ENCODE peak calls at places on chromosomes 4 and X, in six cellular contexts. One of them, this sample, is unnamed.

GRCh38 chrX:109783712-109784109 is 50.7 kb upstream of the ACSL4 start:
- DNase-seq in transverse colon: no peak
- DNase-seq in PC-3: no peak
- DNase-seq in fibroblast of mammary gland: no peak
- DNase-seq in fibroblast of pulmonary artery: peak
- DNase-seq in fibroblast of lung: no peak
- DNase-seq in this sample: peak

GRCh38 chr4:8333726-8334460 is 64.3 kb downstream of the HTRA3 start:
- DNase-seq in fibroblast of pulmonary artery: no peak
- DNase-seq in fibroblast of mammary gland: no peak
- DNase-seq in fibroblast of lung: no peak
- DNase-seq in transverse colon: no peak
- DNase-seq in PC-3: no peak
- DNase-seq in this sample: no peak

GRCh38 chrX:129523076-129524055 is at the start of gene SMARCA1:
- DNase-seq in fibroblast of pulmonary artery: peak
- DNase-seq in transverse colon: peak
- DNase-seq in fibroblast of mammary gland: peak
- DNase-seq in PC-3: peak
- DNase-seq in fibroblast of lung: peak
- DNase-seq in this sample: peak

GRCh38 chrX:19373034-19373891 is 29.5 kb downstream of the PDHA1 start:
- DNase-seq in fibroblast of pulmonary artery: no peak
- DNase-seq in fibroblast of lung: no peak
- DNase-seq in fibroblast of mammary gland: no peak
- DNase-seq in transverse colon: no peak
- DNase-seq in PC-3: no peak
- DNase-seq in this sample: no peak

GRCh38 chr4:156558365-156559025 is 413.1 kb downstream of the PDGFC start:
- DNase-seq in PC-3: no peak
- DNase-seq in fibroblast of mammary gland: no peak
- DNase-seq in fibroblast of pulmonary artery: no peak
- DNase-seq in transverse colon: no peak
- DNase-seq in fibroblast of lung: peak
- DNase-seq in this sample: peak

GRCh38 chrX:42695800-42696358 is 82.1 kb downstream of the PPP1R2C start:
- DNase-seq in transverse colon: no peak
- DNase-seq in fibroblast of mammary gland: no peak
- DNase-seq in PC-3: no peak
- DNase-seq in fibroblast of lung: no peak
- DNase-seq in fibroblast of pulmonary artery: no peak
- DNase-seq in this sample: no peak

GRCh38 chr4:107379054-107379869 is 340.8 kb downstream of the PAPSS1 start:
- DNase-seq in fibroblast of mammary gland: peak
- DNase-seq in fibroblast of lung: peak
- DNase-seq in fibroblast of pulmonary artery: peak
- DNase-seq in transverse colon: no peak
- DNase-seq in PC-3: peak
- DNase-seq in this sample: peak

GRCh38 chrX:139720979-139721378 is 13.0 kb upstream of the MCF2 start:
- DNase-seq in fibroblast of mammary gland: no peak
- DNase-seq in fibroblast of lung: no peak
- DNase-seq in PC-3: no peak
- DNase-seq in fibroblast of pulmonary artery: no peak
- DNase-seq in transverse colon: no peak
- DNase-seq in this sample: no peak

GRCh38 chr4:106587558-106587957 is 219.0 kb upstream of the GIMD1 start:
- DNase-seq in fibroblast of lung: peak
- DNase-seq in transverse colon: no peak
- DNase-seq in PC-3: peak
- DNase-seq in fibroblast of mammary gland: peak
- DNase-seq in fibroblast of pulmonary artery: peak
- DNase-seq in this sample: peak

GRCh38 chrX:119502727-119503483 is 34.7 kb downstream of the SLC25A5 start:
- DNase-seq in fibroblast of pulmonary artery: peak
- DNase-seq in fibroblast of mammary gland: peak
- DNase-seq in transverse colon: peak
- DNase-seq in fibroblast of lung: peak
- DNase-seq in PC-3: peak
- DNase-seq in this sample: peak

GRCh38 chrX:72052415-72053090 is 79.2 kb downstream of the RTL5 start:
- DNase-seq in transverse colon: no peak
- DNase-seq in fibroblast of pulmonary artery: peak
- DNase-seq in PC-3: no peak
- DNase-seq in fibroblast of mammary gland: peak
- DNase-seq in fibroblast of lung: peak
- DNase-seq in this sample: peak

GRCh38 chrX:128518508-128518907 is 466.3 kb upstream of the ACTRT1 start:
- DNase-seq in fibroblast of pulmonary artery: peak
- DNase-seq in fibroblast of mammary gland: peak
- DNase-seq in PC-3: peak
- DNase-seq in fibroblast of lung: no peak
- DNase-seq in transverse colon: no peak
- DNase-seq in this sample: peak

GRCh38 chr4:103095080-103095479 is 4.6 kb downstream of the BDH2 start:
- DNase-seq in fibroblast of lung: no peak
- DNase-seq in transverse colon: no peak
- DNase-seq in PC-3: no peak
- DNase-seq in fibroblast of mammary gland: no peak
- DNase-seq in fibroblast of pulmonary artery: no peak
- DNase-seq in this sample: no peak

GRCh38 chr4:168832746-168833575 is 177.1 kb downstream of the CBR4 start:
- DNase-seq in transverse colon: peak
- DNase-seq in fibroblast of mammary gland: peak
- DNase-seq in fibroblast of pulmonary artery: peak
- DNase-seq in fibroblast of lung: peak
- DNase-seq in PC-3: no peak
- DNase-seq in this sample: no peak

GRCh38 chr4:168831585-168831918 is 178.5 kb downstream of the CBR4 start:
- DNase-seq in PC-3: no peak
- DNase-seq in fibroblast of mammary gland: no peak
- DNase-seq in fibroblast of lung: no peak
- DNase-seq in fibroblast of pulmonary artery: no peak
- DNase-seq in transverse colon: no peak
- DNase-seq in this sample: no peak

GRCh38 chr4:168830777-168831512 is 179.1 kb downstream of the CBR4 start:
- DNase-seq in fibroblast of lung: peak
- DNase-seq in transverse colon: no peak
- DNase-seq in PC-3: peak
- DNase-seq in fibroblast of pulmonary artery: no peak
- DNase-seq in fibroblast of mammary gland: no peak
- DNase-seq in this sample: peak

GRCh38 chr4:168835880-168836454 is 174.1 kb downstream of the CBR4 start:
- DNase-seq in fibroblast of lung: no peak
- DNase-seq in fibroblast of mammary gland: no peak
- DNase-seq in fibroblast of pulmonary artery: no peak
- DNase-seq in transverse colon: no peak
- DNase-seq in PC-3: no peak
- DNase-seq in this sample: no peak

GRCh38 chr4:168831919-168832745 is 177.9 kb downstream of the CBR4 start:
- DNase-seq in PC-3: peak
- DNase-seq in fibroblast of mammary gland: peak
- DNase-seq in fibroblast of pulmonary artery: peak
- DNase-seq in fibroblast of lung: peak
- DNase-seq in transverse colon: peak
- DNase-seq in this sample: peak
- H3K4me3 ChIP-seq in PC-3: peak
- H3K4me3 ChIP-seq in fibroblast of mammary gland: peak
- H3K4me3 ChIP-seq in fibroblast of pulmonary artery: peak
- H3K4me3 ChIP-seq in fibroblast of lung: peak
- H3K4me3 ChIP-seq in transverse colon: peak
- H3K4me3 ChIP-seq in this sample: peak

DNA sequence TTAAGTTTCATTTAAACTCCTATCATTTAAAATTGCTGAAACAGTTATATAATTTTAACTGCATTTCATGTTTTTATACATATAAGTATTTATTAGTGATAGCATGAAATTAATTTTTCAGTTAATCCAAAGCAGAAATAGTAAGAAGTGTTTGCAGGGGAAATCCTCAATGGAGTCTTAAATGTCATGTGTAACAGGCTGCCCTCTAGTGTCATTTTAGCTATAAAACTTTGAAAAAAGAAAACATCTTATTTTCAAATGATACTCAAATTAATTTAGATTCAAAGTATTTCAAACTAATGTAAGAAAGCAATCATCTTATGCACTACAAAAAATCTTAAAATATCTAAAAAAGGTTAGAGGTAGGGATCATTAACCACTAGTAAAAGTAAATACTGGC is 27.1 kb downstream of the TAPT1 start:
- DNase-seq in transverse colon: no peak
- DNase-seq in fibroblast of lung: peak
- DNase-seq in PC-3: peak
- DNase-seq in fibroblast of pulmonary artery: peak
- DNase-seq in fibroblast of mammary gland: peak
- DNase-seq in this sample: peak
- TF ChIP-seq CTCF in transverse colon: no peak
- TF ChIP-seq CTCF in fibroblast of lung: peak
- TF ChIP-seq CTCF in PC-3: peak
- TF ChIP-seq CTCF in fibroblast of pulmonary artery: peak
- TF ChIP-seq CTCF in fibroblast of mammary gland: peak
- TF ChIP-seq CTCF in this sample: no peak

GRCh38 chr4:54281060-54281781 is 52.1 kb downstream of the PDGFRA start:
- DNase-seq in PC-3: peak
- DNase-seq in fibroblast of mammary gland: peak
- DNase-seq in fibroblast of lung: peak
- DNase-seq in transverse colon: peak
- DNase-seq in fibroblast of pulmonary artery: peak
- DNase-seq in this sample: peak

GRCh38 chr4:54276633-54277426 is 47.7 kb downstream of the PDGFRA start:
- DNase-seq in fibroblast of pulmonary artery: no peak
- DNase-seq in PC-3: no peak
- DNase-seq in transverse colon: no peak
- DNase-seq in fibroblast of lung: peak
- DNase-seq in fibroblast of mammary gland: no peak
- DNase-seq in this sample: no peak

GRCh38 chr4:54274786-54275503 is 45.9 kb downstream of the PDGFRA start:
- DNase-seq in PC-3: no peak
- DNase-seq in fibroblast of pulmonary artery: no peak
- DNase-seq in fibroblast of lung: no peak
- DNase-seq in fibroblast of mammary gland: peak
- DNase-seq in transverse colon: no peak
- DNase-seq in this sample: no peak

GRCh38 chr4:54274264-54274663 is 45.2 kb downstream of the PDGFRA start:
- DNase-seq in fibroblast of mammary gland: no peak
- DNase-seq in transverse colon: no peak
- DNase-seq in PC-3: no peak
- DNase-seq in fibroblast of pulmonary artery: no peak
- DNase-seq in fibroblast of lung: no peak
- DNase-seq in this sample: no peak

GRCh38 chr4:54277691-54278090 is 48.6 kb downstream of the PDGFRA start:
- DNase-seq in PC-3: peak
- DNase-seq in fibroblast of pulmonary artery: peak
- DNase-seq in fibroblast of lung: peak
- DNase-seq in transverse colon: no peak
- DNase-seq in fibroblast of mammary gland: peak
- DNase-seq in this sample: peak
- H3K4me3 ChIP-seq in PC-3: no peak
- H3K4me3 ChIP-seq in fibroblast of pulmonary artery: no peak
- H3K4me3 ChIP-seq in fibroblast of lung: no peak
- H3K4me3 ChIP-seq in transverse colon: no peak
- H3K4me3 ChIP-seq in fibroblast of mammary gland: no peak
- H3K4me3 ChIP-seq in this sample: no peak

GRCh38 chr4:10161146-10161545 is 44.5 kb upstream of the WDR1 start:
- DNase-seq in fibroblast of lung: no peak
- DNase-seq in fibroblast of pulmonary artery: peak
- DNase-seq in transverse colon: no peak
- DNase-seq in fibroblast of mammary gland: no peak
- DNase-seq in PC-3: no peak
- DNase-seq in this sample: peak

GRCh38 chr4:10161840-10162239 is 45.2 kb upstream of the WDR1 start:
- DNase-seq in fibroblast of pulmonary artery: no peak
- DNase-seq in fibroblast of lung: no peak
- DNase-seq in PC-3: no peak
- DNase-seq in fibroblast of mammary gland: no peak
- DNase-seq in transverse colon: no peak
- DNase-seq in this sample: no peak

GRCh38 chr4:10158355-10158942 is 41.9 kb upstream of the WDR1 start:
- DNase-seq in fibroblast of pulmonary artery: peak
- DNase-seq in fibroblast of lung: no peak
- DNase-seq in PC-3: peak
- DNase-seq in fibroblast of mammary gland: no peak
- DNase-seq in transverse colon: no peak
- DNase-seq in this sample: peak

GRCh38 chr4:10159671-10160070 is 43.1 kb upstream of the WDR1 start:
- DNase-seq in fibroblast of lung: no peak
- DNase-seq in PC-3: no peak
- DNase-seq in transverse colon: no peak
- DNase-seq in fibroblast of mammary gland: no peak
- DNase-seq in fibroblast of pulmonary artery: no peak
- DNase-seq in this sample: no peak

DNA sequence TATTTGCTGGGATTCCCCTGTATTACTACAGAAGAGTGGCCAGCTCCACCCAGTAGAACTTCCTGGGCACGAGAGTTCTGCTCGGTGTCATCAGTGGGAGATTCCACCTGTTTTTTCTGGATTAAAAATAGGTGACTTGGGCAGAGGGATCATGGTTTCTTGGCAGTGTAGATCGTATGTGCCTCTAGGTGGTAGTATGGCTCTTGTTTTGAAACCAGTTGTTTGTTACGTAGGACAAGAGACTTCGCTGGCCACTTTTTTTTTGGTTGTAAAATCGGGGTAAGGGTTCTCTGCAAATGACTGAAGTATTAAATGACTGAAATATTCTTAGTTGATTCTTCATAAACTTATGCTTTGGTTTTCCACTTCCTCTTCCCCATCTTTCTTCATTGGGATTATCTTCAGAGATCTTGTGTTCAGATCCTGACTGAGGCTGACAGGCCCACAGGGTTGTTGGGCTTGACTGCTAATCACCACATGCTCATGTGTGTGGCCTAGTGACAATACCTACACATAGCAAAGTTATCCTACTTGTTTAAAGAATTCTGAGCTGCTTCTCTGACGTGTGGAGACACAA is 43.8 kb upstream of the WDR1 start:
- DNase-seq in PC-3: peak
- DNase-seq in fibroblast of pulmonary artery: peak
- DNase-seq in transverse colon: no peak
- DNase-seq in fibroblast of mammary gland: peak
- DNase-seq in fibroblast of lung: no peak
- DNase-seq in this sample: peak
- TF ChIP-seq CTCF in PC-3: peak
- TF ChIP-seq CTCF in fibroblast of pulmonary artery: peak
- TF ChIP-seq CTCF in transverse colon: peak
- TF ChIP-seq CTCF in fibroblast of mammary gland: no peak
- TF ChIP-seq CTCF in fibroblast of lung: peak
- TF ChIP-seq CTCF in this sample: peak

DNA sequence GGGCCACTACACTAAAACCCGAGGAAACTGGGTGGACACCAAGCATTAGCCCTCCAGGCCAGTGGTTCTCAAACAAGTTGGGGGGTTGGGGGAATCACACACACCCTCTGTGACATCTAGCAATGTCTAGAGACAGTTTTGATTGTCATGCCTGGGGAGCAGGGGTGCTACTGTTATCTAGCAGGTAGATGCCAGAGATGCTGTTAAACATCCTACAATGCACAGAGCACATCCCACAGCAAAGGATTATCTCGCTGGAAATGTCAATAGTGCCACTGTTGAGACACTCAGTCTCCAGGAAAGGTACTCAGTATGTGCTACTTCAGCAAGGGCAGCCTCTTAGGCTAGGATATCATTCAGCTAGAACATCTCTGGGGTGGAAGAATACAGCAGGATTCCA is 1.3 kb downstream of the SMC1A start:
- DNase-seq in fibroblast of pulmonary artery: no peak
- DNase-seq in fibroblast of mammary gland: no peak
- DNase-seq in fibroblast of lung: no peak
- DNase-seq in transverse colon: no peak
- DNase-seq in PC-3: no peak
- DNase-seq in this sample: no peak
- H3K4me3 ChIP-seq in fibroblast of pulmonary artery: peak
- H3K4me3 ChIP-seq in fibroblast of mammary gland: peak
- H3K4me3 ChIP-seq in fibroblast of lung: peak
- H3K4me3 ChIP-seq in transverse colon: peak
- H3K4me3 ChIP-seq in PC-3: peak
- H3K4me3 ChIP-seq in this sample: no peak